ENCODE peak calls at places on chromosomes 4 and X, in five cellular contexts. One of them, this sample, is unnamed. For H3K36me3, the result is how much of the 10 kb centered on the place peaks cover.

GRCh38 chr4:156656911-156657310 is 314.7 kb downstream of the PDGFC start:
- DNase-seq in heart right ventricle: no peak
- DNase-seq in OCI-LY7: no peak
- DNase-seq in astrocyte: no peak
- DNase-seq in CD8-positive, alpha-beta memory T cell: no peak
- DNase-seq in this sample: no peak

GRCh38 chr4:137474711-137475301 is 57.5 kb downstream of the PCDH18 start:
- DNase-seq in astrocyte: peak
- DNase-seq in OCI-LY7: no peak
- DNase-seq in CD8-positive, alpha-beta memory T cell: no peak
- DNase-seq in heart right ventricle: no peak
- DNase-seq in this sample: no peak

GRCh38 chrX:18565727-18566126 is 106.2 kb downstream of the RS1 start:
- DNase-seq in OCI-LY7: no peak
- DNase-seq in heart right ventricle: no peak
- DNase-seq in astrocyte: no peak
- DNase-seq in CD8-positive, alpha-beta memory T cell: no peak
- DNase-seq in this sample: no peak

GRCh38 chrX:38999967-39000745 is 198.9 kb downstream of the MID1IP1 start:
- DNase-seq in CD8-positive, alpha-beta memory T cell: no peak
- DNase-seq in heart right ventricle: no peak
- DNase-seq in astrocyte: peak
- DNase-seq in OCI-LY7: no peak
- DNase-seq in this sample: no peak

GRCh38 chr4:154927126-154927525 is 146.1 kb downstream of the RBM46 start:
- DNase-seq in CD8-positive, alpha-beta memory T cell: no peak
- DNase-seq in astrocyte: no peak
- DNase-seq in heart right ventricle: no peak
- DNase-seq in OCI-LY7: no peak
- DNase-seq in this sample: no peak

GRCh38 chr4:190020790-190021717 is 6.0 kb downstream of the FRG2 start:
- DNase-seq in heart right ventricle: no peak
- DNase-seq in CD8-positive, alpha-beta memory T cell: peak
- DNase-seq in OCI-LY7: no peak
- DNase-seq in astrocyte: peak
- DNase-seq in this sample: no peak

GRCh38 chrX:128975716-128976115 is 547.6 kb downstream of the SMARCA1 start:
- DNase-seq in astrocyte: no peak
- DNase-seq in heart right ventricle: no peak
- DNase-seq in CD8-positive, alpha-beta memory T cell: no peak
- DNase-seq in OCI-LY7: peak
- DNase-seq in this sample: no peak

GRCh38 chr4:1082215-1083182 is 30.9 kb downstream of the RNF212 start:
- DNase-seq in heart right ventricle: peak
- DNase-seq in OCI-LY7: no peak
- DNase-seq in astrocyte: peak
- DNase-seq in CD8-positive, alpha-beta memory T cell: no peak
- DNase-seq in this sample: no peak

GRCh38 chr4:94516067-94516466 is 64.3 kb downstream of the PDLIM5 start:
- DNase-seq in OCI-LY7: no peak
- DNase-seq in astrocyte: peak
- DNase-seq in heart right ventricle: no peak
- DNase-seq in CD8-positive, alpha-beta memory T cell: no peak
- DNase-seq in this sample: no peak

GRCh38 chr4:186669159-186669720 is 54.4 kb downstream of the FAT1 start:
- DNase-seq in OCI-LY7: peak
- DNase-seq in heart right ventricle: no peak
- DNase-seq in astrocyte: peak
- DNase-seq in CD8-positive, alpha-beta memory T cell: no peak
- DNase-seq in this sample: no peak

GRCh38 chr4:105061136-105061696 is 85.5 kb upstream of the TET2 start:
- DNase-seq in OCI-LY7: peak
- DNase-seq in heart right ventricle: no peak
- DNase-seq in CD8-positive, alpha-beta memory T cell: no peak
- DNase-seq in astrocyte: peak
- DNase-seq in this sample: peak

GRCh38 chrX:113287761-113288160 is 447.1 kb upstream of the AMOT start:
- DNase-seq in heart right ventricle: no peak
- DNase-seq in astrocyte: no peak
- DNase-seq in OCI-LY7: no peak
- DNase-seq in CD8-positive, alpha-beta memory T cell: no peak
- DNase-seq in this sample: no peak

GRCh38 chr4:79852305-79852730 is 220.7 kb downstream of the ANTXR2 start:
- DNase-seq in CD8-positive, alpha-beta memory T cell: no peak
- DNase-seq in astrocyte: peak
- DNase-seq in OCI-LY7: no peak
- DNase-seq in heart right ventricle: peak
- DNase-seq in this sample: no peak

GRCh38 chr4:30396772-30397475 is 323.2 kb upstream of the PCDH7 start:
- DNase-seq in astrocyte: peak
- DNase-seq in CD8-positive, alpha-beta memory T cell: no peak
- DNase-seq in OCI-LY7: no peak
- DNase-seq in heart right ventricle: no peak
- DNase-seq in this sample: no peak

GRCh38 chr4:3108211-3108610 is 33.7 kb downstream of the HTT start:
- DNase-seq in astrocyte: no peak
- DNase-seq in OCI-LY7: no peak
- DNase-seq in heart right ventricle: no peak
- DNase-seq in CD8-positive, alpha-beta memory T cell: no peak
- DNase-seq in this sample: no peak
- H3K36me3 ChIP-seq in astrocyte: under half
- H3K36me3 ChIP-seq in OCI-LY7: half or more
- H3K36me3 ChIP-seq in heart right ventricle: half or more
- H3K36me3 ChIP-seq in CD8-positive, alpha-beta memory T cell: under half
- H3K36me3 ChIP-seq in this sample: under half

GRCh38 chr4:10083861-10084641 is 32.5 kb downstream of the WDR1 start:
- DNase-seq in astrocyte: no peak
- DNase-seq in heart right ventricle: no peak
- DNase-seq in CD8-positive, alpha-beta memory T cell: peak
- DNase-seq in OCI-LY7: no peak
- DNase-seq in this sample: no peak

GRCh38 chr4:10083331-10083769 is 33.2 kb downstream of the WDR1 start:
- DNase-seq in OCI-LY7: no peak
- DNase-seq in heart right ventricle: no peak
- DNase-seq in astrocyte: no peak
- DNase-seq in CD8-positive, alpha-beta memory T cell: no peak
- DNase-seq in this sample: no peak

GRCh38 chr4:10082047-10082446 is 34.6 kb downstream of the WDR1 start:
- DNase-seq in CD8-positive, alpha-beta memory T cell: no peak
- DNase-seq in astrocyte: no peak
- DNase-seq in OCI-LY7: no peak
- DNase-seq in heart right ventricle: no peak
- DNase-seq in this sample: no peak

GRCh38 chr4:10080874-10081606 is 35.6 kb downstream of the WDR1 start:
- DNase-seq in OCI-LY7: no peak
- DNase-seq in astrocyte: no peak
- DNase-seq in CD8-positive, alpha-beta memory T cell: no peak
- DNase-seq in heart right ventricle: no peak
- DNase-seq in this sample: no peak

GRCh38 chr4:10082459-10083272 is 33.9 kb downstream of the WDR1 start:
- DNase-seq in OCI-LY7: no peak
- DNase-seq in heart right ventricle: no peak
- DNase-seq in astrocyte: no peak
- DNase-seq in CD8-positive, alpha-beta memory T cell: no peak
- DNase-seq in this sample: no peak
- H3K36me3 ChIP-seq in OCI-LY7: half or more
- H3K36me3 ChIP-seq in heart right ventricle: half or more
- H3K36me3 ChIP-seq in astrocyte: half or more
- H3K36me3 ChIP-seq in CD8-positive, alpha-beta memory T cell: half or more
- H3K36me3 ChIP-seq in this sample: half or more

DNA sequence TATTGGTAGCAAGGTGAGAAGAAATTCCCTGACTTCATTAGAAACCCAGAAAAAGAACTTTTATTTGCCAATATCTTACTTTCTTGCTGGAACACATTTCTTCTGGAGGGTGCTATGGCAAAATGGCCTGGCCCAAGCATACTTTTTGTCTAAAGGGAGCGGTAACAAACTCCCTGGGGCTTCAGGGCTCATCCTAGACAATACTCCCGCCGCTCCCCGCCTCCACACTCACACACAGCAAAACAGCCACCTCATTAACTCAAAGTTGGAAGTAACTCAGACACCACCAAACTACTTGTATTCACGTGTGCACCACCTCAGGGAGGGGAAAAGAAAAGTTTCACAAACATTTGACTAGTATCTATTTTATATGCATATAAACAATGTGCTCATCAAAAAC is 75.7 kb downstream of the IGSF1 start:
- DNase-seq in OCI-LY7: no peak
- DNase-seq in astrocyte: no peak
- DNase-seq in CD8-positive, alpha-beta memory T cell: no peak
- DNase-seq in heart right ventricle: no peak
- DNase-seq in this sample: no peak
- H3K36me3 ChIP-seq in OCI-LY7: under half
- H3K36me3 ChIP-seq in astrocyte: under half
- H3K36me3 ChIP-seq in CD8-positive, alpha-beta memory T cell: under half
- H3K36me3 ChIP-seq in heart right ventricle: under half
- H3K36me3 ChIP-seq in this sample: under half

DNA sequence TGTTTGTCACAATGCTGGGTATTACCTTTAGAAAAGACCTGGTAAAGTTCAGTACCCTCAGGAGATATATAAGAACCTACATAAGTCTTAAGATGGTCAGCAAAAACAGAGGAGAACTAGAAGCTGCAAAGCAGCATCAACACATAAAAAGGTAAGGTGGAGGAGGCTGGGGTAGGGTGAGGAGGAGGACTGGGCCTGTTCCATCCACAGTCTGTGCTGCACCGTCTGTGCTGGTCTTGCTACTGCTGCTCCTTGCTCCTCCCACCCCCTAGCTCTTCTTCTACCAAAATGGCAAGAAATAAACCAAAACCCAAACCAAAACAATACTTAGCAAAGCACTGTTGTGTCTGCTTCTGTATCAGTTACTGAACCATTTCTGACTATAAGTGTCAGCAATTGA is 102.2 kb downstream of the CDS1 start:
- DNase-seq in CD8-positive, alpha-beta memory T cell: no peak
- DNase-seq in OCI-LY7: no peak
- DNase-seq in heart right ventricle: no peak
- DNase-seq in astrocyte: no peak
- DNase-seq in this sample: no peak
- H3K36me3 ChIP-seq in CD8-positive, alpha-beta memory T cell: under half
- H3K36me3 ChIP-seq in OCI-LY7: under half
- H3K36me3 ChIP-seq in heart right ventricle: half or more
- H3K36me3 ChIP-seq in astrocyte: under half
- H3K36me3 ChIP-seq in this sample: under half

GRCh38 chr4:66590488-66591215 is 920.4 kb upstream of the EPHA5 start:
- DNase-seq in astrocyte: peak
- DNase-seq in CD8-positive, alpha-beta memory T cell: no peak
- DNase-seq in OCI-LY7: no peak
- DNase-seq in heart right ventricle: no peak
- DNase-seq in this sample: no peak

GRCh38 chr4:66591968-66592367 is 921.7 kb upstream of the EPHA5 start:
- DNase-seq in CD8-positive, alpha-beta memory T cell: no peak
- DNase-seq in astrocyte: no peak
- DNase-seq in OCI-LY7: no peak
- DNase-seq in heart right ventricle: no peak
- DNase-seq in this sample: no peak
- H3K36me3 ChIP-seq in CD8-positive, alpha-beta memory T cell: under half
- H3K36me3 ChIP-seq in astrocyte: under half
- H3K36me3 ChIP-seq in OCI-LY7: under half
- H3K36me3 ChIP-seq in heart right ventricle: under half
- H3K36me3 ChIP-seq in this sample: under half

GRCh38 chr4:122930877-122931276 is 8.5 kb upstream of the NUDT6 start:
- DNase-seq in heart right ventricle: no peak
- DNase-seq in CD8-positive, alpha-beta memory T cell: no peak
- DNase-seq in astrocyte: no peak
- DNase-seq in OCI-LY7: peak
- DNase-seq in this sample: no peak
- H3K36me3 ChIP-seq in heart right ventricle: half or more
- H3K36me3 ChIP-seq in CD8-positive, alpha-beta memory T cell: under half
- H3K36me3 ChIP-seq in astrocyte: under half
- H3K36me3 ChIP-seq in OCI-LY7: half or more
- H3K36me3 ChIP-seq in this sample: under half

This sample was measured in CD8-positive, alpha-beta T cell.